ENCODE peak calls at places on chromosomes 5 and 9, in six cellular contexts. Y is T-cell, I is PC-3, V is thoracic aorta, O is NCI-H226, W is NCI-H1092 treated with DMSO at 0.1 percent for 48 hours. T is an unnamed sample.

GRCh38 chr5:178425621-178426068 is 164.5 kb downstream of the COL23A1 start:
- DNase-seq in Y (no peak), I (no peak), V (no peak), O (no peak), W (no peak), T (no peak)

GRCh38 chr9:123985869-123986268 is 25.7 kb upstream of the LHX2 start:
- DNase-seq in Y (no peak), I (no peak), V (no peak), O (no peak), W (no peak), T (no peak)

GRCh38 chr5:76521240-76521758 is 101.9 kb downstream of the F2RL2 start:
- DNase-seq in Y (no peak), I (peak), V (no peak), O (peak), W (no peak), T (no peak)

GRCh38 chr9:129509508-129509907 is 111.4 kb downstream of the C9orf50 start:
- DNase-seq in Y (no peak), I (peak), V (no peak), O (peak), W (no peak), T (no peak)

GRCh38 chr5:62306494-62307363 is 723 bp downstream of the KIF2A start:
- DNase-seq in Y (peak), I (no peak), V (peak), O (peak), W (peak), T (peak)

GRCh38 chr5:93359296-93359957 is 221.6 kb downstream of the NR2F1-AS1 start:
- DNase-seq in Y (no peak), I (peak), V (no peak), O (peak), W (peak), T (no peak)

GRCh38 chr5:50727149-50727496 is 60.7 kb downstream of the PARP8 start:
- DNase-seq in Y (no peak), I (no peak), V (peak), O (peak), W (no peak), T (no peak)

GRCh38 chr5:138543730-138544104 is 681 bp upstream of the ETF1 start:
- DNase-seq in Y (no peak), I (no peak), V (no peak), O (no peak), W (peak), T (no peak)

GRCh38 chr9:74942801-74943200 is 9.9 kb downstream of the C9orf40 start:
- DNase-seq in Y (no peak), I (no peak), V (no peak), O (no peak), W (no peak), T (no peak)

GRCh38 chr9:105206821-105207699 is 37.4 kb upstream of the SLC44A1 start:
- DNase-seq in Y (no peak), I (peak), V (no peak), O (no peak), W (no peak), T (no peak)

GRCh38 chr9:122265265-122265900 is 701 bp downstream of the MRRF start:
- DNase-seq in Y (no peak), I (peak), V (no peak), O (no peak), W (peak), T (peak)

GRCh38 chr5:176994460-176995121 is 12.0 kb downstream of the UIMC1 start:
- DNase-seq in Y (no peak), I (no peak), V (no peak), O (peak), W (no peak), T (no peak)

GRCh38 chr5:60577116-60577515 is 122.8 kb downstream of the DEPDC1B start:
- DNase-seq in Y (no peak), I (no peak), V (no peak), O (no peak), W (no peak), T (no peak)

GRCh38 chr9:98971168-98971914 is 27.6 kb downstream of the COL15A1 start:
- DNase-seq in Y (no peak), I (peak), V (no peak), O (no peak), W (no peak), T (no peak)

GRCh38 chr5:18920966-18921365 is 1067.0 kb downstream of the CDH18 start:
- DNase-seq in Y (no peak), I (no peak), V (no peak), O (no peak), W (no peak), T (no peak)

GRCh38 chr9:214488-215448 is at the start of gene DOCK8:
- DNase-seq in Y (peak), I (peak), V (no peak), O (no peak), W (no peak), T (peak)

GRCh38 chr9:113153599-113153998 is 2.8 kb downstream of the SLC31A2 start:
- DNase-seq in Y (no peak), I (no peak), V (no peak), O (no peak), W (no peak), T (no peak)

GRCh38 chr9:125412166-125412565 is 150.5 kb downstream of the GAPVD1 start:
- DNase-seq in Y (no peak), I (no peak), V (no peak), O (no peak), W (no peak), T (no peak)

GRCh38 chr9:132631280-132631679 is 38.5 kb downstream of the DDX31 start:
- DNase-seq in Y (no peak), I (peak), V (no peak), O (no peak), W (no peak), T (no peak)

GRCh38 chr9:123432331-123433236 is 76.6 kb downstream of the CRB2 start:
- DNase-seq in Y (no peak), I (no peak), V (no peak), O (no peak), W (no peak), T (no peak)

GRCh38 chr9:71716138-71716909 is 52.0 kb downstream of the CEMIP2 start:
- DNase-seq in Y (no peak), I (peak), V (no peak), O (no peak), W (no peak), T (no peak)

GRCh38 chr9:95076696-95077052 is 240.8 kb downstream of the FANCC start:
- DNase-seq in Y (no peak), I (no peak), V (no peak), O (no peak), W (no peak), T (no peak)

GRCh38 chr5:119387900-119388618 is 32.2 kb downstream of the TNFAIP8 start:
- DNase-seq in Y (no peak), I (no peak), V (no peak), O (no peak), W (no peak), T (no peak)

T was measured in mucosa of descending colon.